ENCODE peak calls at places on chromosomes 6 and 20, in nine cellular contexts. N is T-helper 17 cell; F is mucosa of descending colon; E is aorta; Y is left cardiac atrium; H is activated naive CD8-positive, alpha-beta T cell treated with anti-CD3 and anti-CD28 coated beads, Interleukin-2, amount 50 U/mL, for 24 hours; W is natural killer cell; P is activated T-cell treated with anti-CD3 and anti-CD28 coated beads, Interleukin-2, amount 50 U/mL, for 4 hours; G is Right ventricle myocardium inferior. D is an unnamed sample.

GRCh38 chr6:138527376-138528092 is 28.2 kb upstream of the NHSL1 start:
- ATAC-seq in P (no peak), W (no peak), H (no peak), N (no peak), E (no peak), G (peak; percentile 43), Y (peak; percentile 39), F (no peak), D (no peak)

GRCh38 chr6:83430606-83431544 is at the start of gene ME1:
- ATAC-seq in P (peak; percentile 67), W (peak; percentile 93), G (peak; percentile 95), H (peak; percentile 61), Y (peak; percentile 98), N (peak; percentile 93), E (peak; percentile 91), F (peak; percentile 86), D (peak; percentile 92)

GRCh38 chr20:25565578-25566157 is 19.7 kb downstream of the NINL start:
- ATAC-seq in F (no peak), G (no peak), Y (no peak), E (no peak), N (no peak), W (no peak), H (no peak), P (no peak), D (no peak)

GRCh38 chr6:50305660-50306059 is 255.9 kb upstream of the DEFB112 start:
- ATAC-seq in P (no peak), G (no peak), H (peak; percentile 72), W (no peak), N (no peak), E (no peak), Y (no peak), F (no peak), D (no peak)

GRCh38 chr6:135451617-135452190 is 45.8 kb downstream of the AHI1 start:
- ATAC-seq in P (no peak), E (peak; percentile 29), H (no peak), Y (no peak), G (no peak), N (peak; percentile 41), W (peak; percentile 49), F (peak; percentile 40), D (peak; percentile 48)

GRCh38 chr6:129368076-129368475 is 341.9 kb downstream of the ARHGAP18 start:
- ATAC-seq in P (no peak), E (no peak), N (no peak), Y (peak; percentile 39), W (no peak), G (peak; percentile 33), F (no peak), H (no peak), D (no peak)

GRCh38 chr6:18515767-18516166 is 128.6 kb downstream of the RNF144B start:
- ATAC-seq in H (no peak), G (no peak), W (no peak), P (no peak), N (no peak), F (no peak), E (no peak), Y (no peak), D (peak; percentile 54)

GRCh38 chr6:14763616-14764015 is 482.3 kb upstream of the JARID2 start:
- ATAC-seq in H (no peak), F (no peak), N (no peak), W (no peak), E (no peak), Y (no peak), P (no peak), G (no peak), D (no peak)

GRCh38 chr20:31684153-31685003 is 38.3 kb downstream of the BCL2L1 start:
- ATAC-seq in E (no peak), P (no peak), H (peak; percentile 54), W (peak; percentile 55), N (peak; percentile 98), F (no peak), G (peak; percentile 11), Y (no peak), D (no peak)

GRCh38 chr6:111813247-111814162 is 59.7 kb downstream of the FYN start:
- ATAC-seq in F (peak; percentile 25), E (no peak), N (peak; percentile 26), W (peak; percentile 53), H (peak; percentile 72), Y (peak; percentile 27), P (peak; percentile 74), G (no peak), D (no peak)

GRCh38 chr6:11497881-11498280 is 39.7 kb upstream of the TMEM170B start:
- ATAC-seq in E (no peak), H (no peak), N (no peak), P (no peak), G (no peak), F (peak; percentile 50), W (no peak), Y (no peak), D (no peak)

GRCh38 chr6:119158057-119158848 is 79.8 kb upstream of the FAM184A start:
- ATAC-seq in N (no peak), E (peak; percentile 90), P (no peak), H (no peak), G (peak; percentile 93), W (no peak), F (peak; percentile 61), Y (peak; percentile 93), D (peak; percentile 47)

GRCh38 chr6:43983191-43983590 is 144.1 kb downstream of the MRPL14 start:
- ATAC-seq in P (no peak), F (no peak), H (no peak), Y (no peak), W (no peak), N (no peak), E (no peak), G (no peak), D (no peak)

GRCh38 chr20:50067461-50067860 is 45.5 kb downstream of the UBE2V1 start:
- ATAC-seq in E (no peak), W (no peak), F (no peak), N (no peak), Y (no peak), G (no peak), P (no peak), H (no peak), D (no peak)

GRCh38 chr6:98200084-98200483 is 634.3 kb upstream of the POU3F2 start:
- ATAC-seq in Y (no peak), H (no peak), F (no peak), E (no peak), P (no peak), N (no peak), G (no peak), W (no peak), D (no peak)

GRCh38 chr6:169273511-169273910 is 19.9 kb upstream of the THBS2 start:
- ATAC-seq in N (no peak), H (no peak), Y (no peak), P (no peak), G (no peak), E (no peak), W (no peak), F (no peak), D (no peak)

GRCh38 chr20:53550590-53551187 is 43.0 kb downstream of the ZNF217 start:
- ATAC-seq in F (no peak), P (no peak), H (no peak), G (no peak), E (no peak), Y (no peak), N (no peak), W (no peak), D (no peak)

GRCh38 chr6:1291381-1291780 is 20.5 kb upstream of the FOXQ1 start:
- ATAC-seq in G (no peak), E (no peak), W (no peak), F (no peak), P (no peak), H (no peak), N (no peak), Y (no peak), D (no peak)

GRCh38 chr6:51792273-51793030 is 295.0 kb downstream of the PKHD1 start:
- ATAC-seq in W (no peak), P (no peak), Y (no peak), E (no peak), H (no peak), N (no peak), F (no peak), G (no peak), D (no peak)

GRCh38 chr6:118918326-118918725 is 16.6 kb downstream of the MCM9 start:
- ATAC-seq in F (no peak), G (no peak), H (no peak), Y (no peak), N (no peak), P (no peak), E (no peak), W (no peak), D (no peak)

GRCh38 chr20:23034721-23035671 is at the start of gene SSTR4:
- ATAC-seq in F (no peak), Y (peak; percentile 53), N (no peak), H (no peak), P (peak; percentile 9), E (no peak), W (no peak), G (peak; percentile 24), D (no peak)

D was measured in SK-N-SH treated with all-trans-retinoic acid at 6 μM for 48 hours.